ENCODE peak calls at places on chromosomes 13 and 19, in four cellular contexts. K is K562, I is GM12878, H is HepG2. S is an unnamed sample.

GRCh38 chr13:29679357-29680050 is 84.0 kb upstream of the SLC7A1 start:
- DNase-seq in K (no peak), I (no peak), H (no peak), S (no peak)

GRCh38 chr13:97946951-97947588 is 6.4 kb upstream of the IPO5 start:
- DNase-seq in K (no peak), I (no peak), H (no peak), S (no peak)

GRCh38 chr19:45477216-45477615 is 9.4 kb downstream of the FOSB start:
- DNase-seq in K (no peak), I (no peak), H (no peak), S (no peak)

GRCh38 chr19:37362733-37363132 is 8.2 kb upstream of the ZNF527 start:
- DNase-seq in K (peak), I (no peak), H (peak), S (peak)

GRCh38 chr19:58372311-58373133 is 8.3 kb downstream of the ZNF837 start:
- DNase-seq in K (no peak), I (no peak), H (no peak), S (no peak)

GRCh38 chr19:34351382-34351802 is 13.6 kb upstream of the GPI start:
- DNase-seq in K (no peak), I (peak), H (no peak), S (no peak)

GRCh38 chr13:60838581-60838980 is 441.6 kb downstream of the TDRD3 start:
- DNase-seq in K (no peak), I (no peak), H (no peak), S (no peak)

GRCh38 chr19:2624537-2625091 is 77.9 kb downstream of the GNG7 start:
- DNase-seq in K (no peak), I (no peak), H (peak), S (peak)

GRCh38 chr19:46386151-46386550 is 27.2 kb downstream of the CCDC8 start:
- DNase-seq in K (no peak), I (no peak), H (no peak), S (no peak)

GRCh38 chr19:3977242-3978143 is 6.6 kb upstream of the DAPK3 start:
- DNase-seq in K (no peak), I (no peak), H (no peak), S (no peak)

GRCh38 chr13:109812375-109812774 is 26.0 kb upstream of the IRS2 start:
- DNase-seq in K (no peak), I (no peak), H (no peak), S (no peak)

GRCh38 chr19:1321539-1321938 is 35.9 kb downstream of the EFNA2 start:
- DNase-seq in K (no peak), I (no peak), H (no peak), S (no peak)

GRCh38 chr19:13850910-13851753 is 25.8 kb upstream of the NANOS3 start:
- DNase-seq in K (peak), I (no peak), H (peak), S (no peak)

GRCh38 chr19:52237771-52238400 is 31.5 kb upstream of the ZNF766 start:
- DNase-seq in K (peak), I (peak), H (peak), S (peak)

GRCh38 chr13:45042539-45042938 is 53.2 kb downstream of the GPALPP1 start:
- DNase-seq in K (no peak), I (no peak), H (no peak), S (no peak)

GRCh38 chr13:45046445-45046844 is 57.1 kb downstream of the GPALPP1 start:
- DNase-seq in K (no peak), I (no peak), H (no peak), S (no peak)

GRCh38 chr13:45036206-45036605 is 46.9 kb downstream of the GPALPP1 start:
- DNase-seq in K (no peak), I (no peak), H (no peak), S (no peak)

GRCh38 chr13:45040173-45040572 is 50.8 kb downstream of the GPALPP1 start:
- DNase-seq in K (no peak), I (no peak), H (no peak), S (no peak)

GRCh38 chr13:45040626-45041025 is 51.3 kb downstream of the GPALPP1 start:
- DNase-seq in K (no peak), I (no peak), H (no peak), S (no peak)
- TF ChIP-seq TCF7 in K (no peak), I (no peak), H (no peak), S (no peak)

GRCh38 chr13:73703606-73704005 is 430.6 kb downstream of the KLF12 start:
- DNase-seq in K (no peak), I (no peak), H (no peak), S (no peak)

GRCh38 chr13:73702419-73703071 is 431.7 kb downstream of the KLF12 start:
- DNase-seq in K (no peak), I (peak), H (no peak), S (no peak)

GRCh38 chr13:73704587-73704986 is 429.6 kb downstream of the KLF12 start:
- DNase-seq in K (no peak), I (no peak), H (no peak), S (no peak)

GRCh38 chr13:73708393-73708985 is 425.7 kb downstream of the KLF12 start:
- DNase-seq in K (peak), I (no peak), H (peak), S (peak)
- TF ChIP-seq TCF7 in K (no peak), I (no peak), H (no peak), S (no peak)

DNA sequence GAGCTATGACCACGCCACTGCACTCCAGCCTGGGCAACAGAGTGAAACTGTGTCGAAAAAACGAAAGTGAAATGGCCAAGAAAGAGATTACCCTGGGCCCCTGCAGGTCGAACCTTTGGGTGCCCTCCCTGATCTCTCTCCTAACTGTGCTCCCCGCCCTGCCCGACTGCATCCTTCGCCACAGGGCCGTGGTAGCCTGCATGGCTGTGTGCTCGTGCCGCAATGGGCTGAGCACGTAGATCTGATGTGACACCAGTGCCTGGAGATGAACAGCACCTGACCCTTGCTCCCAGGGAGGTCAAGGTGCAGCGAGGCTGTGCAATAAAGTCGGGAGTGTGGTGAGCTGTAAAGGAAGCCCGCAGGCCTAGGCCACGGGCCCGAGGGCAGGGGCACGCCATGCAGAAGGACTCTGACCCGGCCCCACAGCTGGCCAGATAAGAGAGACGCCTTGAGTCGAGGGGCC is 60.2 kb downstream of the PEX11G start:
- DNase-seq in K (no peak), I (no peak), H (no peak), S (no peak)
- TF ChIP-seq TCF7 in K (no peak), I (no peak), H (no peak), S (no peak)

DNA sequence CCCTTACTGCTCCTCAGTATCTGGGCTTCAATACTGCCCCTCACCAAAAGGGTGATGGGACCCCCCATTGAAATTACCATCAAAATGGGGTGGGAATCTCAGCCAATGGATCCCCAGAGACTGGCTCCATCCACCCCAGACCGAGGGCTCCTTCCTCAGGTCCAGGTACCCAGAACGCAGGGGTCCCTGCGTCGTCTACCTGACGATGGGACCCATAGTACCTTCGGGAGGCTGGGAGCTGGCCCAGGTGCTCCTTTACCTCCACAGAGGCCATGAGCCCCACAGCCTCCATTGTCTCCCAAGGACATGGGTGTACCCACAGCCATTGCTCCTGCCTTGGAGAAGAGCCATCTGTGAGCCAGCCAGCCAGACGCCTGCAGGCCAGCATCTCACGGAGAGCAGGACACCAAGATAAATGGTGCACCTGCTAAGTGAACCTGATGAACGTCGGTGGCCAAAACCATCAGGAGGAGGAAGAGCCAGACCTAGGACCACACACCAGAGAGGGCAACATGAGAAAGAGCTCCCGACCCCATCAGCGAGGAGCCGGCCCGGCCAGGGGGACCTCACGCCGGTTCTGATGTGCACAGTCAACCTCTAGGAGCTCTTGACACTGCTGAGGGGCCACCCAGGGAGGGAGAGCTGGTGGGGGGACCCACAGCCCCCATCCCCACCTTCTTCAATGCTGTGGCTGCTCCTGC is 156.8 kb upstream of the SOX1 start:
- DNase-seq in K (no peak), I (no peak), H (no peak), S (no peak)
- TF ChIP-seq TCF7 in K (no peak), I (no peak), H (no peak), S (no peak)